ENCODE peak calls at places on chromosomes 2 and 18, in five cellular contexts. N is CD8-positive, alpha-beta memory T cell; V is DMS53; F is T-helper 9 cell; S is omental fat pad. C is an unnamed sample.

GRCh38 chr2:160014227-160014626 is 48.2 kb downstream of the PLA2R1 start:
- DNase-seq in F (no peak), V (peak; percentile 32), N (no peak), S (no peak), C (no peak)

GRCh38 chr18:38006541-38006940 is 440.9 kb upstream of the CELF4 start:
- DNase-seq in F (no peak), S (no peak), V (no peak), N (no peak), C (no peak)

GRCh38 chr18:26429535-26429934 is 118.8 kb downstream of the KCTD1 start:
- DNase-seq in N (no peak), F (no peak), V (peak; percentile 78), S (no peak), C (peak; percentile 39)

GRCh38 chr2:53096346-53096745 is 671.3 kb upstream of the CHAC2 start:
- DNase-seq in V (no peak), S (no peak), N (no peak), F (no peak), C (no peak)

GRCh38 chr2:218607436-218608115 is at the start of gene PLCD4:
- DNase-seq in F (no peak), V (no peak), S (no peak), N (no peak), C (peak; percentile 58)

GRCh38 chr2:152047826-152048476 is 50.9 kb downstream of the CACNB4 start:
- DNase-seq in F (no peak), V (peak; percentile 7), N (no peak), S (no peak), C (no peak)

GRCh38 chr18:79574938-79575525 is 104.6 kb upstream of the CTDP1 start:
- DNase-seq in V (no peak), N (peak; percentile 16), F (no peak), S (no peak), C (no peak)

GRCh38 chr18:78893396-78894305 is 86.0 kb upstream of the SALL3 start:
- DNase-seq in F (no peak), V (no peak), N (no peak), S (no peak), C (no peak)

GRCh38 chr2:42207826-42208225 is 38.7 kb downstream of the EML4 start:
- DNase-seq in S (no peak), F (no peak), N (no peak), V (no peak), C (no peak)

GRCh38 chr18:27005589-27005988 is 140.1 kb upstream of the AQP4 start:
- DNase-seq in N (no peak), F (no peak), S (no peak), V (peak; percentile 45), C (no peak)

GRCh38 chr2:205808493-205809121 is 126.3 kb downstream of the NRP2 start:
- DNase-seq in N (no peak), V (no peak), F (no peak), S (no peak), C (no peak)

GRCh38 chr2:36780231-36780808 is 83.8 kb downstream of the VIT start:
- DNase-seq in S (no peak), F (no peak), N (peak; percentile 35), V (peak; percentile 61), C (peak; percentile 35)

GRCh38 chr18:33906046-33906445 is 318.7 kb downstream of the NOL4 start:
- DNase-seq in F (no peak), V (no peak), N (no peak), S (no peak), C (no peak)

GRCh38 chr2:86072271-86072858 is 33.3 kb downstream of the POLR1A start:
- DNase-seq in N (no peak), F (no peak), V (no peak), S (no peak), C (no peak)

GRCh38 chr2:196331143-196331542 is 159.8 kb upstream of the STK17B start:
- DNase-seq in N (no peak), V (peak; percentile 29), F (no peak), S (no peak), C (no peak)

GRCh38 chr2:192029089-192029488 is 165.6 kb downstream of the TMEFF2 start:
- DNase-seq in N (no peak), V (peak; percentile 46), F (no peak), S (no peak), C (no peak)

GRCh38 chr2:219417374-219417773 is 803 bp upstream of the DES start:
- DNase-seq in N (no peak), F (no peak), S (no peak), V (no peak), C (no peak)

GRCh38 chr2:227824711-227825110 is 11.1 kb downstream of the CCL20 start:
- DNase-seq in F (no peak), S (no peak), V (no peak), N (no peak), C (no peak)

GRCh38 chr2:121200419-121201315 is 84.3 kb downstream of the TFCP2L1 start:
- DNase-seq in F (no peak), S (no peak), V (no peak), N (no peak), C (no peak)

GRCh38 chr2:235382091-235383000 is 111.5 kb upstream of the AGAP1 start:
- DNase-seq in S (no peak), V (no peak), N (no peak), F (no peak), C (no peak)

GRCh38 chr2:219369447-219369861 is 18.3 kb downstream of the DNPEP start:
- DNase-seq in N (no peak), V (peak; percentile 60), F (no peak), S (no peak), C (peak; percentile 40)

GRCh38 chr2:220847006-220847405 is 725.1 kb downstream of the EPHA4 start:
- DNase-seq in N (no peak), S (no peak), F (no peak), V (no peak), C (no peak)

GRCh38 chr2:26721267-26722032 is 28.9 kb downstream of the KCNK3 start:
- DNase-seq in V (peak; percentile 65), S (no peak), N (no peak), F (no peak), C (no peak)

GRCh38 chr2:187959821-187960220 is 331.9 kb upstream of the GULP1 start:
- DNase-seq in F (no peak), S (no peak), N (no peak), V (peak; percentile 57), C (no peak)

GRCh38 chr2:42783511-42783910 is 8.9 kb downstream of the HAAO start:
- DNase-seq in V (no peak), N (no peak), S (no peak), F (no peak), C (no peak)

GRCh38 chr2:37812414-37812813 is 112.7 kb upstream of the RMDN2 start:
- DNase-seq in F (no peak), S (no peak), N (no peak), V (no peak), C (no peak)

GRCh38 chr18:54254265-54254758 is 15.0 kb upstream of the POLI start:
- DNase-seq in V (peak; percentile 81), F (no peak), N (no peak), S (no peak), C (no peak)

GRCh38 chr2:229501051-229501794 is 213.1 kb downstream of the DNER start:
- DNase-seq in F (no peak), S (no peak), N (no peak), V (no peak), C (no peak)

GRCh38 chr2:29235411-29235810 is 120.2 kb downstream of the CLIP4 start:
- DNase-seq in F (no peak), S (no peak), V (no peak), N (no peak), C (no peak)

GRCh38 chr18:79634186-79634585 is 45.4 kb upstream of the CTDP1 start:
- DNase-seq in F (no peak), N (no peak), V (no peak), S (no peak), C (no peak)

GRCh38 chr2:117785740-117786139 is 28.8 kb upstream of the DDX18 start:
- DNase-seq in S (no peak), F (no peak), N (peak; percentile 33), V (peak; percentile 87), C (no peak)

GRCh38 chr18:12839057-12839525 is 44.9 kb downstream of the PTPN2 start:
- DNase-seq in N (no peak), S (no peak), F (no peak), V (peak; percentile 41), C (no peak)

GRCh38 chr18:35616664-35617423 is 35.3 kb downstream of the GALNT1 start:
- DNase-seq in F (peak; percentile 15), V (peak; percentile 59), S (no peak), N (peak; percentile 58), C (peak; percentile 45)

GRCh38 chr18:76686737-76687231 is 135.6 kb upstream of the ZNF236 start:
- DNase-seq in V (peak; percentile 92), N (no peak), F (no peak), S (no peak), C (no peak)

GRCh38 chr18:55858661-55859111 is 270.7 kb upstream of the TCF4 start:
- DNase-seq in N (no peak), V (no peak), S (no peak), F (no peak), C (no peak)

GRCh38 chr2:219630770-219631405 is 3.5 kb downstream of the SLC4A3 start:
- DNase-seq in N (no peak), S (no peak), F (no peak), V (no peak), C (no peak)

GRCh38 chr2:176132397-176133086 is 3.0 kb downstream of the HOXD8 start:
- DNase-seq in S (no peak), F (no peak), N (no peak), V (no peak), C (no peak)

GRCh38 chr2:234164499-234165409 is 114.3 kb downstream of the SPP2 start:
- DNase-seq in F (peak; percentile 47), V (no peak), S (no peak), N (peak; percentile 43), C (no peak)

GRCh38 chr2:39648574-39648973 is 17.1 kb upstream of the TMEM178A start:
- DNase-seq in N (no peak), V (no peak), S (no peak), F (no peak), C (no peak)